ENCODE peak calls at places on chromosomes 2 and 18, in six cellular contexts. One of them, this sample, is unnamed. For H3K4me1, the result is how much of the 10 kb centered on the place peaks cover.

GRCh38 chr2:80489718-80490117 is 185.2 kb upstream of the LRRTM1 start:
- DNase-seq in HCT116: no peak
- DNase-seq in GM23338: no peak
- DNase-seq in neural progenitor cell: no peak
- DNase-seq in MM.1S: no peak
- DNase-seq in PC-3: peak
- DNase-seq in this sample: peak

GRCh38 chr2:36482576-36483214 is 115.3 kb downstream of the FEZ2 start:
- DNase-seq in HCT116: no peak
- DNase-seq in GM23338: no peak
- DNase-seq in neural progenitor cell: no peak
- DNase-seq in MM.1S: no peak
- DNase-seq in PC-3: peak
- DNase-seq in this sample: peak

GRCh38 chr2:85801871-85802270 is 48.1 kb downstream of the ATOH8 start:
- DNase-seq in HCT116: no peak
- DNase-seq in GM23338: no peak
- DNase-seq in neural progenitor cell: no peak
- DNase-seq in MM.1S: no peak
- DNase-seq in PC-3: no peak
- DNase-seq in this sample: no peak

GRCh38 chr2:23381084-23381483 is 3.9 kb upstream of the KLHL29 start:
- DNase-seq in HCT116: peak
- DNase-seq in GM23338: no peak
- DNase-seq in neural progenitor cell: no peak
- DNase-seq in MM.1S: no peak
- DNase-seq in PC-3: peak
- DNase-seq in this sample: peak

GRCh38 chr18:27645929-27646328 is 460.8 kb upstream of the CHST9 start:
- DNase-seq in HCT116: no peak
- DNase-seq in GM23338: no peak
- DNase-seq in neural progenitor cell: no peak
- DNase-seq in MM.1S: no peak
- DNase-seq in PC-3: no peak
- DNase-seq in this sample: no peak

GRCh38 chr2:225616372-225616771 is 216.9 kb downstream of the NYAP2 start:
- DNase-seq in HCT116: no peak
- DNase-seq in GM23338: no peak
- DNase-seq in neural progenitor cell: no peak
- DNase-seq in MM.1S: no peak
- DNase-seq in PC-3: no peak
- DNase-seq in this sample: no peak

GRCh38 chr2:159185401-159186130 is 100.9 kb downstream of the WDSUB1 start:
- DNase-seq in HCT116: peak
- DNase-seq in GM23338: peak
- DNase-seq in neural progenitor cell: peak
- DNase-seq in MM.1S: peak
- DNase-seq in PC-3: peak
- DNase-seq in this sample: peak

GRCh38 chr2:60597346-60597745 is 43.9 kb upstream of the BCL11A start:
- DNase-seq in HCT116: no peak
- DNase-seq in GM23338: no peak
- DNase-seq in neural progenitor cell: no peak
- DNase-seq in MM.1S: no peak
- DNase-seq in PC-3: no peak
- DNase-seq in this sample: peak

GRCh38 chr2:213451542-213452256 is 167.4 kb downstream of the SPAG16 start:
- DNase-seq in HCT116: no peak
- DNase-seq in GM23338: peak
- DNase-seq in neural progenitor cell: peak
- DNase-seq in MM.1S: no peak
- DNase-seq in PC-3: no peak
- DNase-seq in this sample: no peak

GRCh38 chr18:57409650-57410049 is 25.5 kb upstream of the ONECUT2 start:
- DNase-seq in HCT116: no peak
- DNase-seq in GM23338: no peak
- DNase-seq in neural progenitor cell: no peak
- DNase-seq in MM.1S: no peak
- DNase-seq in PC-3: no peak
- DNase-seq in this sample: no peak

GRCh38 chr2:25251461-25252273 is 83.3 kb upstream of the POMC start:
- DNase-seq in HCT116: no peak
- DNase-seq in GM23338: peak
- DNase-seq in neural progenitor cell: no peak
- DNase-seq in MM.1S: peak
- DNase-seq in PC-3: peak
- DNase-seq in this sample: peak

GRCh38 chr2:72142743-72143440 is 4.8 kb downstream of the CYP26B1 start:
- DNase-seq in HCT116: no peak
- DNase-seq in GM23338: peak
- DNase-seq in neural progenitor cell: peak
- DNase-seq in MM.1S: no peak
- DNase-seq in PC-3: no peak
- DNase-seq in this sample: peak

GRCh38 chr2:72141032-72141645 is 6.5 kb downstream of the CYP26B1 start:
- DNase-seq in HCT116: no peak
- DNase-seq in GM23338: no peak
- DNase-seq in neural progenitor cell: no peak
- DNase-seq in MM.1S: no peak
- DNase-seq in PC-3: no peak
- DNase-seq in this sample: no peak

GRCh38 chr2:72140621-72140960 is 7.1 kb downstream of the CYP26B1 start:
- DNase-seq in HCT116: no peak
- DNase-seq in GM23338: no peak
- DNase-seq in neural progenitor cell: no peak
- DNase-seq in MM.1S: no peak
- DNase-seq in PC-3: no peak
- DNase-seq in this sample: no peak

GRCh38 chr2:72143441-72144356 is 4.0 kb downstream of the CYP26B1 start:
- DNase-seq in HCT116: no peak
- DNase-seq in GM23338: peak
- DNase-seq in neural progenitor cell: peak
- DNase-seq in MM.1S: no peak
- DNase-seq in PC-3: no peak
- DNase-seq in this sample: peak

DNA sequence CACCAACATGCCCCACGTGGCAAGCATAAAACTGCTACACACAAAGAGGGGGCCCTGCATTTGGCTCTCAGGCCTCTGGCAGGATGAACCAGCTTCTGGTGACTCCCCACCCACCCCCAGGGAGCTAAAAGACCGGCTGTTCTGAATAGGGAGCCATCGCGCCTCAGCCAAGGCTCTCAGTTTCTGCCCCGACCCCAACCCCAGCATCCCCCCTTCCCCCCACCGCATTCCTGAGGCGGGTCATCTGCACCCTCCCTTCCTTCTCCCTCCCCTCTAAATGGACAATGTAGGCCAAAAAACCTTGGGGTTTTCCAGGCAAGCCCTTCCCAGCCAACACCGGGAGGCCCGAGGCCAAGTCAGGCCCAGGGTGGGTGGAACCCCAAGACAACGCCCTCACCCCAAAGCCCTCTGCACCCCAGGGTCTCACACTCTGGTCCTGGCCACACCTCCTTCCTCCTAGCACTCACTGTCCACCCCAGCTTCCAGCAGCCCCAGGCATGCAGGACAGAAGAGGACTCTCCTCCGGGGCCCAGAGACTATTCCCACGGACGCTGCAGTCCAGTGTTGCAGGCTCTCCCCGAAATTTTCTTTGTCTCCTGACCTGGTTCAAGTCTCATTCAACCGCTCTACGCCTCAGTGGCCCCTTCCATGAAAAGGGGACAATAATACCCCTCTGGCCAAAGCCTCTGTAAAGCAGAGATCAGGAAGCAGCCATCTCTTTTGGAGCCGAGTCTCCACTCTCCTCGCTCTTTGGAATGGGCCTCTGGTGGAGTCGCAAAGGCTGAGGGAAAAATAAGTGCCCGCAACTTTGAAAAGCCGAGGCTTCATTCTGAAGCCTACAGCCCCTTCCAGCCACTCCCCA is 5.5 kb downstream of the CYP26B1 start:
- DNase-seq in HCT116: no peak
- DNase-seq in GM23338: no peak
- DNase-seq in neural progenitor cell: no peak
- DNase-seq in MM.1S: no peak
- DNase-seq in PC-3: no peak
- DNase-seq in this sample: no peak
- TF ChIP-seq EZH2phosphoT487 in HCT116: no peak
- TF ChIP-seq EZH2phosphoT487 in GM23338: no peak
- TF ChIP-seq EZH2phosphoT487 in neural progenitor cell: no peak
- TF ChIP-seq EZH2phosphoT487 in MM.1S: no peak
- TF ChIP-seq EZH2phosphoT487 in PC-3: no peak
- TF ChIP-seq EZH2phosphoT487 in this sample: no peak

DNA sequence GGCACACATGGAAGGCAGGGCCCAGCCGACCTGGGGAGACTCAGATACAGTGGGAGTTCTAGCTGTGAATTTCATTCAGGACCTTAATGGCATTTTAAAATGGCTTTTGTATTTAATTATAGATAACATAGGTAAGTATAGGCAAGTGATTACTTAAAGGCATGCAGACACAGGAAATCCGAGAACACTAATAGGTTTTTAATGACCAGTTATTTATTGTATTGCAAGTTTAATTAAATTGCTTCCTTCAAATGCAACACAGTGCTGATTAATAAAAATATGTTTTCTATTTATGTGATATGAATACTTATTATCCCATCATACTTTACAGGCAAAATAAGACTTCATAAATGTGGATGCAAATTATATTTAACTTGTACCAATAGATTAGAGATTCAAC is 19.7 kb upstream of the SH3RF3 start:
- DNase-seq in HCT116: no peak
- DNase-seq in GM23338: no peak
- DNase-seq in neural progenitor cell: no peak
- DNase-seq in MM.1S: no peak
- DNase-seq in PC-3: no peak
- DNase-seq in this sample: no peak
- H3K4me1 ChIP-seq in HCT116: under half
- H3K4me1 ChIP-seq in GM23338: under half
- H3K4me1 ChIP-seq in neural progenitor cell: under half
- H3K4me1 ChIP-seq in MM.1S: under half
- H3K4me1 ChIP-seq in PC-3: under half
- H3K4me1 ChIP-seq in this sample: under half

DNA sequence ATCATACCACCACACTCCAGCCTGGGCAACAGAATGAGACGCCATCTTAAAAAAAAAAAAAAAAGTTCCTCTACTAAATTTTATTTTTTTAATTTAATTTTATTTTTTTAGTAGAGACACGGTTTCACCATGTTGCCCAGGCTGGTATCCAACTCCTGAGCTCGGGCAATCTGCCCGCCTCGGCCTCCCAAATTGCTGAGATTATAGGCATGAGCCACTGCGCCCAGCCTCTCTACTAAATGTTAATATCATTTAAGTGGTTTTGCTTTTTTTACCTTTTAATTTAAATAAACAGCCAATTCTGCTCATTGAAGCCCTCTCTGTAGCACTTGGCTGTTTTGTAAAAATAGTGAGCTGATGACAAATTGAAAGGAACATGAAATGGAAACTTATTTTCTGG is 9.2 kb downstream of the RAB17 start:
- DNase-seq in HCT116: no peak
- DNase-seq in GM23338: no peak
- DNase-seq in neural progenitor cell: no peak
- DNase-seq in MM.1S: no peak
- DNase-seq in PC-3: no peak
- DNase-seq in this sample: no peak
- H2AFZ ChIP-seq in HCT116: no peak
- H2AFZ ChIP-seq in GM23338: no peak
- H2AFZ ChIP-seq in neural progenitor cell: no peak
- H2AFZ ChIP-seq in MM.1S: peak
- H2AFZ ChIP-seq in PC-3: no peak
- H2AFZ ChIP-seq in this sample: peak

DNA sequence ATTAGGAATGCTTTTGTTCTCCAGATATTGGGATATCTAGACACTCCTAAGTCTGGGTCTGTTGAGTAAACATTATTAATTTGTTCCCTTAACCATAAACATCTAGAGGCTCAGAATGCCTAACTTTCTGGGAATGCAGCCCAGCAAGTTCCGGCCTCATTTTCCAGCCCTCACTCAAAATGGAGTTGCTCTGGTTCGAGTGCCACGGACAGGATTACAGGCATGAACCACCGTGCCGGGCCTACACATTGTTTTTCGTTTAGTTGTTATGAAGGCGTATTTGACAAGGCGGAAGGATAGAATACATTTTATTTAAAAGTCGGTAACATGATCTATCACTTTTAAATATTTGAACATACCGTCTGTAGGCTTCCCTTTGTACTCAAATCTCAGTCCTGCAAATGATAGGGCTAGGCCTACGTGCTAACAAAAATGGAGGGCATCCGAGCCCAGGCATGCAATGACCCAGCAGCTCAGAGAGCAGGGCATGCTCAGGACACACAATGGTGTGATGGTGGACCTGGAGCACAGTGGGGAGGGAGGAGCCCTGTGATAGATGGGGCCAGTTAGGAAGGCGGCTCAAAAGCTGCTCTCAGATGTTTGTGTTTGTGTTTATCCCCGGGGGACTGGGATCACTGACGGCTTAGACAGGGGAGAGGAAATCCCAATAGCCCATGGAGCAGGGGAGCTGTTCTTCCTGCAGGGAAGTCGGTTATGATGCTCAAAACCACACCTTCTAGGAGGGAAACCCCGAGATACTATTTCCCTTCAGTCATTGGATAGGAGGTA is 2.9 kb upstream of the SCYGR1 start:
- DNase-seq in HCT116: no peak
- DNase-seq in GM23338: no peak
- DNase-seq in neural progenitor cell: peak
- DNase-seq in MM.1S: no peak
- DNase-seq in PC-3: no peak
- DNase-seq in this sample: no peak
- TF ChIP-seq EZH2phosphoT487 in HCT116: no peak
- TF ChIP-seq EZH2phosphoT487 in GM23338: no peak
- TF ChIP-seq EZH2phosphoT487 in neural progenitor cell: no peak
- TF ChIP-seq EZH2phosphoT487 in MM.1S: no peak
- TF ChIP-seq EZH2phosphoT487 in PC-3: no peak
- TF ChIP-seq EZH2phosphoT487 in this sample: no peak